ENCODE peak calls at places on chromosomes 2 and 18, in six cellular contexts. F is NCI-H524 treated with DMSO at 0.1 percent for 48 hours, I is foreskin fibroblast, T is endothelial cell of umbilical vein, Q is adrenal gland, O is mesenchymal stem cell. W is an unnamed sample.

GRCh38 chr2:116499389-116499788 is 1315.1 kb upstream of the DDX18 start:
- DNase-seq in O (no peak), F (no peak), Q (no peak), T (no peak), I (no peak), W (no peak)

GRCh38 chr18:79583426-79583825 is 96.2 kb upstream of the CTDP1 start:
- DNase-seq in F (no peak), T (no peak), I (no peak), O (no peak), Q (no peak), W (no peak)

GRCh38 chr2:205814039-205814364 is 131.7 kb downstream of the NRP2 start:
- DNase-seq in O (no peak), F (no peak), I (no peak), Q (no peak), T (peak; percentile 40), W (no peak)

GRCh38 chr18:71673954-71674353 is 870.2 kb downstream of the CBLN2 start:
- DNase-seq in I (no peak), O (no peak), T (no peak), F (no peak), Q (no peak), W (no peak)

GRCh38 chr2:100073110-100073509 is 69.3 kb downstream of the AFF3 start:
- DNase-seq in Q (no peak), T (no peak), O (no peak), F (no peak), I (no peak), W (no peak)

GRCh38 chr2:77149565-77149964 is 372.6 kb downstream of the LRRTM4 start:
- DNase-seq in O (no peak), Q (no peak), I (no peak), F (no peak), T (no peak), W (no peak)

GRCh38 chr2:235204923-235205322 is 253.1 kb downstream of the SH3BP4 start:
- DNase-seq in Q (peak; percentile 5), T (no peak), I (no peak), O (no peak), F (no peak), W (no peak)

GRCh38 chr18:46475367-46475752 is 181.7 kb downstream of the LOXHD1 start:
- DNase-seq in T (no peak), I (no peak), F (no peak), Q (no peak), O (no peak), W (no peak)

GRCh38 chr18:22399949-22400348 is 17.8 kb downstream of the CTAGE1 start:
- DNase-seq in I (no peak), T (peak; percentile 69), F (no peak), O (no peak), Q (peak; percentile 26), W (peak; percentile 72)

GRCh38 chr2:46226620-46227019 is 70.6 kb upstream of the EPAS1 start:
- DNase-seq in F (no peak), Q (no peak), T (no peak), O (no peak), I (no peak), W (no peak)

GRCh38 chr2:37190290-37190689 is 1.8 kb upstream of the SULT6B1 start:
- DNase-seq in I (no peak), O (no peak), T (no peak), F (no peak), Q (no peak), W (no peak)

GRCh38 chr2:61117534-61117933 is 44.5 kb upstream of the C2orf74 start:
- DNase-seq in Q (no peak), O (no peak), I (peak; percentile 50), T (no peak), F (no peak), W (no peak)

GRCh38 chr2:113240150-113240914 is 38.4 kb downstream of the PAX8 start:
- DNase-seq in F (peak; percentile 53), T (peak; percentile 89), I (peak; percentile 94), O (peak; percentile 87), Q (peak; percentile 98), W (peak; percentile 85)

GRCh38 chr2:121074322-121074932 is 210.6 kb downstream of the TFCP2L1 start:
- DNase-seq in I (no peak), F (no peak), O (no peak), T (no peak), Q (no peak), W (peak; percentile 29)

GRCh38 chr18:62802523-62802922 is 87.2 kb downstream of the PHLPP1 start:
- DNase-seq in F (no peak), I (no peak), Q (no peak), T (peak; percentile 18), O (no peak), W (peak; percentile 21)

GRCh38 chr2:65033178-65033577 is 23.0 kb upstream of the CEP68 start:
- DNase-seq in T (peak; percentile 43), F (no peak), O (peak; percentile 18), I (no peak), Q (no peak), W (peak; percentile 65)